ENCODE peak calls at places on chromosome X, in seven cellular contexts. A, V, Q, Y, X, P and N are unnamed samples.

GRCh38 chrX:40434443-40434842 is 146.3 kb upstream of the ATP6AP2 start:
- DNase-seq in A (no peak), V (no peak), Q (no peak), Y (no peak), X (no peak), P (no peak), N (no peak)

GRCh38 chrX:121165930-121166359 is 118.5 kb downstream of the GLUD2 start:
- DNase-seq in A (no peak), V (no peak), Q (no peak), Y (no peak), X (no peak), P (no peak), N (no peak)

GRCh38 chrX:153460826-153461225 is 9.6 kb downstream of the HAUS7 start:
- DNase-seq in A (peak), V (peak), Q (peak), Y (no peak), X (peak), P (peak), N (no peak)

GRCh38 chrX:148310402-148311200 is 189.8 kb upstream of the AFF2 start:
- DNase-seq in A (no peak), V (no peak), Q (peak), Y (no peak), X (no peak), P (peak), N (no peak)

GRCh38 chrX:53317365-53318069 is 36.1 kb upstream of the IQSEC2 start:
- DNase-seq in A (peak), V (peak), Q (peak), Y (peak), X (peak), P (peak), N (peak)

GRCh38 chrX:97704881-97705280 is 821.2 kb downstream of the RPA4 start:
- DNase-seq in A (no peak), V (no peak), Q (no peak), Y (no peak), X (no peak), P (no peak), N (no peak)

GRCh38 chrX:11447418-11447817 is 154.2 kb downstream of the AMELX start:
- DNase-seq in A (no peak), V (no peak), Q (no peak), Y (no peak), X (no peak), P (no peak), N (no peak)

GRCh38 chrX:83008415-83008814 is 499.7 kb upstream of the POU3F4 start:
- DNase-seq in A (no peak), V (peak), Q (peak), Y (no peak), X (no peak), P (peak), N (no peak)

GRCh38 chrX:136260801-136261200 is 9.6 kb upstream of the MAP7D3 start:
- DNase-seq in A (no peak), V (peak), Q (no peak), Y (no peak), X (no peak), P (no peak), N (no peak)

GRCh38 chrX:123773258-123773978 is 40.6 kb upstream of the THOC2 start:
- DNase-seq in A (no peak), V (peak), Q (no peak), Y (no peak), X (no peak), P (no peak), N (no peak)

GRCh38 chrX:21725498-21725897 is 32.4 kb downstream of the SMPX start:
- DNase-seq in A (peak), V (peak), Q (peak), Y (no peak), X (peak), P (peak), N (no peak)